ENCODE peak calls at places on chromosomes 1 and 21, in five cellular contexts. Y is right lobe of liver, J is K562, A is pancreas, V is adrenal gland. I is an unnamed sample.

GRCh38 chr1:37274896-37275631 is 199.3 kb upstream of the ZC3H12A start:
- DNase-seq in Y (no peak), J (peak), A (no peak), V (no peak), I (no peak)

GRCh38 chr1:182601416-182601786 is 2.8 kb downstream of the RGS16 start:
- DNase-seq in A (peak), J (peak), Y (peak), V (peak), I (no peak)

GRCh38 chr1:212512731-212513559 is 80.2 kb downstream of the NENF start:
- DNase-seq in A (peak), J (no peak), Y (no peak), V (no peak), I (no peak)

GRCh38 chr21:45122432-45123132 is 48.2 kb downstream of the ADARB1 start:
- DNase-seq in V (no peak), A (no peak), Y (no peak), J (no peak), I (no peak)

GRCh38 chr1:91783423-91784162 is 102.4 kb downstream of the TGFBR3 start:
- DNase-seq in A (no peak), Y (no peak), J (no peak), V (no peak), I (no peak)

GRCh38 chr1:75672528-75673393 is 51.7 kb upstream of the ACADM start:
- DNase-seq in A (no peak), V (no peak), J (peak), Y (no peak), I (no peak)

GRCh38 chr1:43054961-43055360 is 96.3 kb upstream of the SLC2A1 start:
- DNase-seq in V (no peak), A (no peak), Y (no peak), J (no peak), I (no peak)

GRCh38 chr1:3869751-3870301 is 12.6 kb downstream of the DFFB start:
- DNase-seq in V (no peak), A (no peak), J (peak), Y (no peak), I (peak)

GRCh38 chr1:58883888-58884482 is 100.1 kb upstream of the JUN start:
- DNase-seq in A (no peak), Y (no peak), J (peak), V (no peak), I (no peak)

GRCh38 chr1:4119516-4120220 is 219.6 kb upstream of the C1orf174 start:
- DNase-seq in A (no peak), V (no peak), J (no peak), Y (no peak), I (no peak)

GRCh38 chr1:113534875-113535274 is 144.6 kb downstream of the MAGI3 start:
- DNase-seq in A (no peak), J (no peak), Y (no peak), V (no peak), I (no peak)

GRCh38 chr1:228004331-228004871 is 2.4 kb upstream of the WNT3A start:
- DNase-seq in A (no peak), Y (no peak), J (peak), V (peak), I (no peak)

GRCh38 chr1:46333300-46334029 is 7.1 kb upstream of the NSUN4 start:
- DNase-seq in V (peak), A (no peak), Y (no peak), J (no peak), I (no peak)

GRCh38 chr1:151970641-151971040 is 23.0 kb downstream of the S100A10 start:
- DNase-seq in A (no peak), J (peak), V (no peak), Y (no peak), I (no peak)

GRCh38 chr1:39623053-39623452 is 16.4 kb downstream of the HEYL start:
- DNase-seq in V (no peak), A (peak), Y (no peak), J (peak), I (no peak)

GRCh38 chr1:145891587-145892485 is 6.2 kb upstream of the ANKRD35 start:
- DNase-seq in J (peak), Y (peak), V (peak), A (peak), I (peak)

GRCh38 chr1:180530501-180530900 is 28.1 kb upstream of the ACBD6 start:
- DNase-seq in A (no peak), Y (no peak), V (peak), J (no peak), I (no peak)

GRCh38 chr1:209493584-209493983 is 89.9 kb upstream of the CAMK1G start:
- DNase-seq in J (no peak), A (no peak), V (no peak), Y (no peak), I (no peak)

GRCh38 chr1:82392513-82392912 is 591.8 kb downstream of the ADGRL2 start:
- DNase-seq in J (no peak), A (no peak), Y (no peak), V (no peak), I (no peak)

GRCh38 chr1:223674119-223674890 is 8.8 kb upstream of the CAPN8 start:
- DNase-seq in Y (no peak), J (no peak), V (no peak), A (no peak), I (no peak)

GRCh38 chr1:221154932-221155331 is 275.7 kb downstream of the HLX start:
- DNase-seq in Y (no peak), V (no peak), J (no peak), A (no peak), I (no peak)

GRCh38 chr1:53332188-53332564 is 4.3 kb upstream of the LRP8 start:
- DNase-seq in V (peak), A (no peak), J (no peak), Y (peak), I (peak)

GRCh38 chr1:53726009-53726600 is 12.9 kb downstream of the GLIS1 start:
- DNase-seq in J (no peak), V (no peak), A (no peak), Y (no peak), I (no peak)

GRCh38 chr1:157739229-157739901 is 37.6 kb downstream of the FCRL2 start:
- DNase-seq in Y (no peak), J (no peak), A (no peak), V (no peak), I (no peak)

GRCh38 chr1:91736999-91737615 is 148.8 kb downstream of the TGFBR3 start:
- DNase-seq in V (peak), A (no peak), J (no peak), Y (no peak), I (no peak)

GRCh38 chr1:12345350-12346217 is 115.8 kb downstream of the VPS13D start:
- DNase-seq in V (no peak), Y (no peak), J (no peak), A (no peak), I (no peak)

GRCh38 chr1:113153116-113153803 is 80.3 kb downstream of the LRIG2 start:
- DNase-seq in J (no peak), Y (peak), A (no peak), V (no peak), I (no peak)

GRCh38 chr1:208357663-208358507 is 113.7 kb upstream of the PLXNA2 start:
- DNase-seq in A (no peak), Y (no peak), J (no peak), V (no peak), I (no peak)

GRCh38 chr1:202587859-202588480 is 122.3 kb downstream of the SYT2 start:
- DNase-seq in V (no peak), Y (no peak), A (no peak), J (no peak), I (no peak)

GRCh38 chr1:167643471-167643870 is 13.4 kb downstream of the RCSD1 start:
- DNase-seq in Y (no peak), V (no peak), A (no peak), J (no peak), I (no peak)

GRCh38 chr1:209853677-209854076 is 25.9 kb downstream of the UTP25 start:
- DNase-seq in Y (no peak), J (no peak), V (no peak), A (no peak), I (no peak)

GRCh38 chr21:33848252-33848953 is 67.2 kb downstream of the ATP5PO start:
- DNase-seq in J (no peak), V (no peak), Y (no peak), A (no peak), I (peak)

GRCh38 chr1:107326823-107327445 is 186.1 kb downstream of the NTNG1 start:
- DNase-seq in J (no peak), Y (no peak), V (no peak), A (no peak), I (no peak)

GRCh38 chr1:118627435-118627834 is 360.7 kb downstream of the TBX15 start:
- DNase-seq in A (no peak), V (no peak), J (no peak), Y (no peak), I (no peak)

GRCh38 chr1:109611308-109611950 is 8.0 kb downstream of the GNAT2 start:
- DNase-seq in Y (no peak), V (no peak), J (no peak), A (no peak), I (no peak)

GRCh38 chr1:12314328-12314903 is 84.6 kb downstream of the VPS13D start:
- DNase-seq in J (no peak), A (no peak), Y (no peak), V (no peak), I (no peak)

GRCh38 chr1:230011333-230012092 is 55.5 kb upstream of the GALNT2 start:
- DNase-seq in Y (no peak), V (no peak), J (no peak), A (no peak), I (no peak)

GRCh38 chr1:160907976-160908375 is 23.0 kb upstream of the ITLN1 start:
- DNase-seq in A (no peak), J (no peak), V (no peak), Y (no peak), I (no peak)

DNA sequence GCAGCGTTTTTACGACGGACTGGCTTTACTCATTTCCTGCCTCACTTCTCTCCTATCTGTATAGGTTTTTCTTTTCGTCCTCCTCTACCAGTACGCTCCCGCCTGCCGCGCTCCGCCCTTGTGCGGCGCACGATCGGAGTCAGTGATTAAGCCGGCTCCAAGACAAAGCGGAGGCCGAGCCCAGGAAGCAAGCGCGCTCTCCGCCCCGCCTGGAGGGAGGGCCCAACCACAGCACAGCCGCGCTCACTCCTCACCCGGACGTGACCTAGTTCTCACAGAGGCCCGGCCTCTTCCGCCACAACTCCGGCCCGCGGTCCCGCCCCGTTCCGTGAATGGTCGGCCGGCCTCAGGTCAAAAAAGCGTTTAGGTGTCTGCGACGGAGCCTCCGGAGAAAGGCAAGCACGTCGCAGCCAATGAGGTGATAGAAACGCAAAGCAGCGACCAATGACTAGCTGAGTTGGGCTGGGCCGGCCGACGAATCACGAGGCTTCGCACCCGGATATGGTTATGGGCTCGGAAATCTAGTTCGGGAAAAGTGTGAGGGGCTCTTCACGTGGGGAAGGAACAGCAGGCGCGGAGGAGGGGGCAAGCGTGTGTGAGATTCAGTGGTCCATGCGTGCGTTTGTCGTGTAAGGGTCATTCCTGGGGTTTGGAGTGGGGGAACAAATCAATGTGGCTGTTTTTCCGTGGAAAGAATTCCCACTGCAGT is at the start of gene METTL13:
- DNase-seq in A (peak), Y (peak), J (peak), V (peak), I (peak)
- TF ChIP-seq CTCF in A (no peak), Y (no peak), J (no peak), V (no peak), I (peak)

GRCh38 chr1:45011837-45012638 is at the start of gene UROD:
- DNase-seq in A (peak), J (peak), Y (peak), V (peak), I (no peak)
- TF ChIP-seq CTCF in A (no peak), J (no peak), Y (no peak), V (no peak), I (no peak)

DNA sequence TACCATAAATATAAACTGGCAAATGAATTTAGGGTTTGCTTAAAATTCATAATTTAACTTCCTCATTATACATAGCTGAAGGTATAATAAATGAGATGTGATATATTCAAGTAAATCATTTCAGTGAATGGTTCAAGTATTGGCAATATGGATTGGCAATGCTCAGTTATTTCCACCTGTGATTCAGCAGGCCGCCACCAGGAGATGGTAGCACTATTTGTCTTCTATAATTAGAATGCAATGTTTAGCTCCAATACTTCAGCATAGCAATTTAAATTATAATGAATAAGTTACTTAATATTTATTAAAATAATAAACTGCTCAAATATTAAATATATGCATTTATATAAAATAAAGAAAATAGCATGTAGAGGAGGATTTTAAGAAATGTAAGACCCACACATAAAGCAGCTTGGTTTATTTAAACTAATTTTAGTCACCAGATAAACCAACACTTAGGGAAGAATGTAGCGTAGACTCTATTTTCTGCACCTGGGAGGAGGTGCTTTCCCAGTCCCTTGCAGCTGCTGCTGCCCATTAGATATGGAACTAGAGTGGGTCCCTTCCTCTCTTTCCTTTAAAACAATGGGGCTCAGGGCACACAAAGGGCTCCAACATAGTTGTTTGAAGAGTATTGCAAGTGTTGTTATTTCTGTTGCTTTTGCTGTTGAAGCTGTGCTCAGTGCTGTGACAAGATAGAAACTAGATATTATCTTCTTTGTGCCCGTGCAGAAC is 62.1 kb downstream of the PLPPR4 start:
- DNase-seq in J (no peak), Y (no peak), V (no peak), A (no peak), I (no peak)
- TF ChIP-seq CTCF in J (peak), Y (peak), V (no peak), A (no peak), I (peak)

GRCh38 chr1:153238536-153238935 is 21.0 kb upstream of the LORICRIN start:
- DNase-seq in V (no peak), Y (no peak), A (no peak), J (peak), I (no peak)
- TF ChIP-seq CTCF in V (no peak), Y (no peak), A (no peak), J (peak), I (no peak)

DNA sequence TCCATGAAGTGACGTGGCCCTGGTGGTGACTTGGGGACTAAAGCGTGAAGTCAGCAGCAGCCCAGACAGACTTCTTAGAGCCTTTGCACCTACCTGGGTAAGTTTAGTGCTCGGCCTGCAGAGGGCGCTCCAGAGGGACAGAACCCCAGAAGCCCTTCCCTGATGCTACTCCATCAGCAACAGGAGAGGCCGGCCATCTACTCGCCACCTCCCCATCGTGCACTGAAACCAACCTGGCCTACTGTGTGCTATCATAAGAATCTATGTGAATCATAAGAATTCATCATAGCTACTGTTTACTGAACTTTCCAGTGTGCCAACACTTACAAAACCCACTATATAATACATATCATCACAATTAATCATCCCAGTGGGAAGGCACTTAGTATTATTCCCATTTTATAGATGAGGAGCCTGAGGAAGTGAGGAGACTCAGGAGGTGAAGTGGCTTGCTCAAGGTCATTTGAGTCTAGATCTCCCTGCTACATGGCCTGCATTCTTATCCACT is 7.9 kb upstream of the EDN2 start:
- DNase-seq in J (peak), Y (no peak), A (peak), V (no peak), I (no peak)
- TF ChIP-seq CTCF in J (peak), Y (peak), A (peak), V (peak), I (peak)

GRCh38 chr1:78045600-78045849 is 241 bp upstream of the GIPC2 start:
- DNase-seq in J (no peak), A (no peak), V (no peak), Y (no peak), I (no peak)

GRCh38 chr1:78040484-78041089 is 5.2 kb upstream of the GIPC2 start:
- DNase-seq in Y (no peak), V (no peak), A (no peak), J (no peak), I (no peak)

GRCh38 chr1:78045850-78046778 is at the start of gene GIPC2:
- DNase-seq in J (no peak), V (peak), Y (peak), A (peak), I (no peak)

GRCh38 chr1:78044796-78045599 is 768 bp upstream of the GIPC2 start:
- DNase-seq in V (peak), J (no peak), A (no peak), Y (no peak), I (no peak)

GRCh38 chr1:78043436-78043835 is 2.3 kb upstream of the GIPC2 start:
- DNase-seq in J (no peak), A (no peak), Y (no peak), V (no peak), I (no peak)
- TF ChIP-seq CTCF in J (no peak), A (no peak), Y (no peak), V (no peak), I (no peak)